ENCODE peak calls at places on chromosomes 3 and 15, in six cellular contexts. One of them, this sample, is unnamed. For H3K4me1, H3K9me3 and H3K27me3, the result is how much of the 10 kb centered on the place peaks cover.

GRCh38 chr3:189233225-189233858 is 61.6 kb downstream of the TPRG1 start:
- DNase-seq in gastrocnemius medialis: peak
- DNase-seq in iPS DF 6.9: peak
- DNase-seq in heart right ventricle: peak
- DNase-seq in neural progenitor cell: peak
- DNase-seq in GM23248: peak
- DNase-seq in this sample: no peak

GRCh38 chr3:37456270-37456708 is 281.9 kb upstream of the LRRFIP2 start:
- DNase-seq in gastrocnemius medialis: peak
- DNase-seq in iPS DF 6.9: no peak
- DNase-seq in heart right ventricle: peak
- DNase-seq in neural progenitor cell: no peak
- DNase-seq in GM23248: peak
- DNase-seq in this sample: no peak

GRCh38 chr3:192445768-192446644 is 281.3 kb downstream of the FGF12 start:
- DNase-seq in gastrocnemius medialis: no peak
- DNase-seq in iPS DF 6.9: no peak
- DNase-seq in heart right ventricle: peak
- DNase-seq in neural progenitor cell: peak
- DNase-seq in GM23248: peak
- DNase-seq in this sample: no peak

GRCh38 chr3:161475905-161476304 is 20.7 kb upstream of the OTOL1 start:
- DNase-seq in gastrocnemius medialis: no peak
- DNase-seq in iPS DF 6.9: no peak
- DNase-seq in heart right ventricle: no peak
- DNase-seq in neural progenitor cell: no peak
- DNase-seq in GM23248: peak
- DNase-seq in this sample: no peak

GRCh38 chr3:11820540-11821041 is 26.1 kb downstream of the TAMM41 start:
- DNase-seq in gastrocnemius medialis: no peak
- DNase-seq in iPS DF 6.9: no peak
- DNase-seq in heart right ventricle: no peak
- DNase-seq in neural progenitor cell: no peak
- DNase-seq in GM23248: peak
- DNase-seq in this sample: no peak

GRCh38 chr3:177284383-177284881 is 87.2 kb upstream of the TBL1XR1 start:
- DNase-seq in gastrocnemius medialis: peak
- DNase-seq in iPS DF 6.9: peak
- DNase-seq in heart right ventricle: peak
- DNase-seq in neural progenitor cell: peak
- DNase-seq in GM23248: peak
- DNase-seq in this sample: no peak

GRCh38 chr3:18725668-18726407 is 300.7 kb upstream of the SATB1 start:
- DNase-seq in gastrocnemius medialis: no peak
- DNase-seq in iPS DF 6.9: no peak
- DNase-seq in heart right ventricle: no peak
- DNase-seq in neural progenitor cell: no peak
- DNase-seq in GM23248: no peak
- DNase-seq in this sample: peak

GRCh38 chr3:126895178-126896066 is 87.5 kb upstream of the PLXNA1 start:
- DNase-seq in gastrocnemius medialis: peak
- DNase-seq in iPS DF 6.9: no peak
- DNase-seq in heart right ventricle: no peak
- DNase-seq in neural progenitor cell: no peak
- DNase-seq in GM23248: peak
- DNase-seq in this sample: no peak

GRCh38 chr15:74179101-74179841 is 5.8 kb downstream of the ISLR start:
- DNase-seq in gastrocnemius medialis: no peak
- DNase-seq in iPS DF 6.9: no peak
- DNase-seq in heart right ventricle: peak
- DNase-seq in neural progenitor cell: no peak
- DNase-seq in GM23248: peak
- DNase-seq in this sample: no peak

GRCh38 chr3:85161544-85161943 is 202.8 kb downstream of the CADM2 start:
- DNase-seq in gastrocnemius medialis: no peak
- DNase-seq in iPS DF 6.9: no peak
- DNase-seq in heart right ventricle: no peak
- DNase-seq in neural progenitor cell: no peak
- DNase-seq in GM23248: no peak
- DNase-seq in this sample: no peak

GRCh38 chr3:44050051-44050570 is 191.6 kb upstream of the TOPAZ1 start:
- DNase-seq in gastrocnemius medialis: no peak
- DNase-seq in iPS DF 6.9: no peak
- DNase-seq in heart right ventricle: no peak
- DNase-seq in neural progenitor cell: no peak
- DNase-seq in GM23248: no peak
- DNase-seq in this sample: no peak

GRCh38 chr3:141575879-141576743 is 89.3 kb downstream of the RASA2 start:
- DNase-seq in gastrocnemius medialis: no peak
- DNase-seq in iPS DF 6.9: no peak
- DNase-seq in heart right ventricle: no peak
- DNase-seq in neural progenitor cell: no peak
- DNase-seq in GM23248: peak
- DNase-seq in this sample: no peak

GRCh38 chr3:56921573-56922571 is 120.1 kb upstream of the ARHGEF3 start:
- DNase-seq in gastrocnemius medialis: no peak
- DNase-seq in iPS DF 6.9: no peak
- DNase-seq in heart right ventricle: no peak
- DNase-seq in neural progenitor cell: no peak
- DNase-seq in GM23248: peak
- DNase-seq in this sample: no peak

GRCh38 chr3:66452247-66453040 is 48.4 kb downstream of the LRIG1 start:
- DNase-seq in gastrocnemius medialis: no peak
- DNase-seq in iPS DF 6.9: no peak
- DNase-seq in heart right ventricle: peak
- DNase-seq in neural progenitor cell: no peak
- DNase-seq in GM23248: no peak
- DNase-seq in this sample: no peak

GRCh38 chr3:128480278-128480677 is 12.7 kb downstream of the GATA2 start:
- DNase-seq in gastrocnemius medialis: no peak
- DNase-seq in iPS DF 6.9: no peak
- DNase-seq in heart right ventricle: no peak
- DNase-seq in neural progenitor cell: no peak
- DNase-seq in GM23248: no peak
- DNase-seq in this sample: no peak

GRCh38 chr15:88467935-88468528 is 524 bp downstream of the MRPS11 start:
- DNase-seq in gastrocnemius medialis: no peak
- DNase-seq in iPS DF 6.9: no peak
- DNase-seq in heart right ventricle: no peak
- DNase-seq in neural progenitor cell: peak
- DNase-seq in GM23248: peak
- DNase-seq in this sample: no peak

GRCh38 chr3:101827211-101828174 is 21.8 kb upstream of the NFKBIZ start:
- DNase-seq in gastrocnemius medialis: peak
- DNase-seq in iPS DF 6.9: no peak
- DNase-seq in heart right ventricle: peak
- DNase-seq in neural progenitor cell: peak
- DNase-seq in GM23248: peak
- DNase-seq in this sample: peak

GRCh38 chr15:50501815-50502214 is 44.7 kb downstream of the USP50 start:
- DNase-seq in gastrocnemius medialis: no peak
- DNase-seq in iPS DF 6.9: no peak
- DNase-seq in heart right ventricle: no peak
- DNase-seq in neural progenitor cell: no peak
- DNase-seq in GM23248: no peak
- DNase-seq in this sample: no peak

GRCh38 chr15:93189562-93189961 is 100.6 kb upstream of the RGMA start:
- DNase-seq in gastrocnemius medialis: no peak
- DNase-seq in iPS DF 6.9: no peak
- DNase-seq in heart right ventricle: no peak
- DNase-seq in neural progenitor cell: peak
- DNase-seq in GM23248: no peak
- DNase-seq in this sample: no peak

GRCh38 chr3:189349772-189350171 is 178.0 kb downstream of the TPRG1 start:
- DNase-seq in gastrocnemius medialis: no peak
- DNase-seq in iPS DF 6.9: no peak
- DNase-seq in heart right ventricle: no peak
- DNase-seq in neural progenitor cell: no peak
- DNase-seq in GM23248: peak
- DNase-seq in this sample: no peak

GRCh38 chr15:68364028-68364659 is 67.8 kb downstream of the ITGA11 start:
- DNase-seq in gastrocnemius medialis: no peak
- DNase-seq in iPS DF 6.9: no peak
- DNase-seq in heart right ventricle: peak
- DNase-seq in neural progenitor cell: no peak
- DNase-seq in GM23248: peak
- DNase-seq in this sample: no peak

GRCh38 chr15:64070965-64071851 is 22.4 kb downstream of the CIAO2A start:
- DNase-seq in gastrocnemius medialis: peak
- DNase-seq in iPS DF 6.9: no peak
- DNase-seq in heart right ventricle: no peak
- DNase-seq in neural progenitor cell: no peak
- DNase-seq in GM23248: peak
- DNase-seq in this sample: no peak

GRCh38 chr15:95937128-95937528 is 393.4 kb upstream of the NR2F2 start:
- DNase-seq in gastrocnemius medialis: no peak
- DNase-seq in iPS DF 6.9: no peak
- DNase-seq in heart right ventricle: no peak
- DNase-seq in neural progenitor cell: no peak
- DNase-seq in GM23248: peak
- DNase-seq in this sample: no peak

GRCh38 chr15:67076147-67076843 is 10.9 kb downstream of the SMAD3 start:
- DNase-seq in gastrocnemius medialis: no peak
- DNase-seq in iPS DF 6.9: no peak
- DNase-seq in heart right ventricle: no peak
- DNase-seq in neural progenitor cell: no peak
- DNase-seq in GM23248: peak
- DNase-seq in this sample: no peak

DNA sequence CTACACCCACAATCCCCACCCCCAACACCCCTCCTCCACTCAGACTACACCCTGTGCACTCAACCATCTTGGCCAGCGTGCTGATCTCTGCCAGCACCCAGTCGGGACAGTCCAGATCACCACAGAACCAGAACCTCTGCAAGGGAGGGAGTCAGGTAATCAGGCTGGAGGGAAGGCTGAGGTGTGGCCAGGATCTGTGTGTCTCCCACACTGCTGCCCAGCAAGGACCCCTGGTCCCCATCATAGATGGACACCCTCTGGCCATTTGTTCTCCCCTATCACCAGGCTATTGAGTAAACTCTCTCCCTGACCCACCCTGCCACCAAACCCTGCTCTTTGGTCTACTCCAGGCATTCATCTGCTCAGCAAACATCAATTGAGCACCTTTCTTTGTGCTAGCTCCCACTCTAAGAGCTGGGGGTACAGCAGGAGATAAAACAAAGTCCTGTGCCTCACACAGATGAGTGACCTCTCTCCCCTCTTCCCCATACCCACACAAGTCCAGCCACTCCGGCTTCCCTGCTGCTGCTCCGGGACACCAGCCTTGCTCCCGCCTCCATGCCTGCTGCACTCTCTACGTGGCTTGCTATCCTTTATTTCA is 134.8 kb downstream of the TBC1D2B start:
- DNase-seq in gastrocnemius medialis: no peak
- DNase-seq in iPS DF 6.9: no peak
- DNase-seq in heart right ventricle: no peak
- DNase-seq in neural progenitor cell: no peak
- DNase-seq in GM23248: no peak
- DNase-seq in this sample: no peak
- H3K4me1 ChIP-seq in gastrocnemius medialis: under half
- H3K4me1 ChIP-seq in iPS DF 6.9: under half
- H3K4me1 ChIP-seq in heart right ventricle: under half
- H3K4me1 ChIP-seq in neural progenitor cell: under half
- H3K4me1 ChIP-seq in GM23248: under half
- H3K4me1 ChIP-seq in this sample: under half

GRCh38 chr15:72970965-72971746 is 81.1 kb upstream of the NEO1 start:
- DNase-seq in gastrocnemius medialis: no peak
- DNase-seq in iPS DF 6.9: no peak
- DNase-seq in heart right ventricle: no peak
- DNase-seq in neural progenitor cell: no peak
- DNase-seq in GM23248: peak
- DNase-seq in this sample: no peak
- H3K9me3 ChIP-seq in gastrocnemius medialis: under half
- H3K9me3 ChIP-seq in iPS DF 6.9: under half
- H3K9me3 ChIP-seq in heart right ventricle: under half
- H3K9me3 ChIP-seq in neural progenitor cell: under half
- H3K9me3 ChIP-seq in GM23248: under half
- H3K9me3 ChIP-seq in this sample: under half

GRCh38 chr3:147397911-147398809 is 8.2 kb downstream of the ZIC4 start:
- DNase-seq in gastrocnemius medialis: no peak
- DNase-seq in iPS DF 6.9: no peak
- DNase-seq in heart right ventricle: no peak
- DNase-seq in neural progenitor cell: peak
- DNase-seq in GM23248: no peak
- DNase-seq in this sample: no peak

GRCh38 chr3:147400999-147401398 is 5.3 kb downstream of the ZIC4 start:
- DNase-seq in gastrocnemius medialis: no peak
- DNase-seq in iPS DF 6.9: no peak
- DNase-seq in heart right ventricle: no peak
- DNase-seq in neural progenitor cell: no peak
- DNase-seq in GM23248: no peak
- DNase-seq in this sample: no peak

GRCh38 chr3:147397155-147397888 is 9.0 kb downstream of the ZIC4 start:
- DNase-seq in gastrocnemius medialis: no peak
- DNase-seq in iPS DF 6.9: no peak
- DNase-seq in heart right ventricle: no peak
- DNase-seq in neural progenitor cell: peak
- DNase-seq in GM23248: no peak
- DNase-seq in this sample: no peak

GRCh38 chr3:147400111-147400510 is 6.2 kb downstream of the ZIC4 start:
- DNase-seq in gastrocnemius medialis: no peak
- DNase-seq in iPS DF 6.9: no peak
- DNase-seq in heart right ventricle: no peak
- DNase-seq in neural progenitor cell: no peak
- DNase-seq in GM23248: peak
- DNase-seq in this sample: no peak

GRCh38 chr3:147398841-147399534 is 7.4 kb downstream of the ZIC4 start:
- DNase-seq in gastrocnemius medialis: no peak
- DNase-seq in iPS DF 6.9: no peak
- DNase-seq in heart right ventricle: no peak
- DNase-seq in neural progenitor cell: no peak
- DNase-seq in GM23248: no peak
- DNase-seq in this sample: no peak
- H3K27me3 ChIP-seq in gastrocnemius medialis: under half
- H3K27me3 ChIP-seq in iPS DF 6.9: half or more
- H3K27me3 ChIP-seq in heart right ventricle: half or more
- H3K27me3 ChIP-seq in neural progenitor cell: half or more
- H3K27me3 ChIP-seq in GM23248: under half
- H3K27me3 ChIP-seq in this sample: under half

GRCh38 chr3:100264242-100264641 is 3.5 kb downstream of the TBC1D23 start:
- DNase-seq in gastrocnemius medialis: no peak
- DNase-seq in iPS DF 6.9: no peak
- DNase-seq in heart right ventricle: no peak
- DNase-seq in neural progenitor cell: no peak
- DNase-seq in GM23248: peak
- DNase-seq in this sample: no peak

GRCh38 chr3:100260685-100261480 is at the start of gene TBC1D23:
- DNase-seq in gastrocnemius medialis: peak
- DNase-seq in iPS DF 6.9: peak
- DNase-seq in heart right ventricle: peak
- DNase-seq in neural progenitor cell: peak
- DNase-seq in GM23248: peak
- DNase-seq in this sample: peak

GRCh38 chr3:100261481-100261903 is 700 bp downstream of the TBC1D23 start:
- DNase-seq in gastrocnemius medialis: no peak
- DNase-seq in iPS DF 6.9: no peak
- DNase-seq in heart right ventricle: no peak
- DNase-seq in neural progenitor cell: no peak
- DNase-seq in GM23248: no peak
- DNase-seq in this sample: no peak

GRCh38 chr3:100265016-100265415 is 4.2 kb downstream of the TBC1D23 start:
- DNase-seq in gastrocnemius medialis: no peak
- DNase-seq in iPS DF 6.9: no peak
- DNase-seq in heart right ventricle: no peak
- DNase-seq in neural progenitor cell: no peak
- DNase-seq in GM23248: no peak
- DNase-seq in this sample: no peak

GRCh38 chr3:100263583-100263982 is 2.8 kb downstream of the TBC1D23 start:
- DNase-seq in gastrocnemius medialis: no peak
- DNase-seq in iPS DF 6.9: no peak
- DNase-seq in heart right ventricle: no peak
- DNase-seq in neural progenitor cell: no peak
- DNase-seq in GM23248: peak
- DNase-seq in this sample: no peak
- H3K4me1 ChIP-seq in gastrocnemius medialis: half or more
- H3K4me1 ChIP-seq in iPS DF 6.9: under half
- H3K4me1 ChIP-seq in heart right ventricle: under half
- H3K4me1 ChIP-seq in neural progenitor cell: under half
- H3K4me1 ChIP-seq in GM23248: half or more
- H3K4me1 ChIP-seq in this sample: under half